ENCODE peak calls at places on chromosomes 5 and 9, in five cellular contexts. K is GM20000, R is Daoy, D is NCI-H510A, V is tibial artery. A is an unnamed sample.

GRCh38 chr5:5288236-5288635 is 134.2 kb upstream of the ICE1 start:
- DNase-seq in V (no peak), D (no peak), R (peak), K (no peak), A (no peak)

GRCh38 chr9:110752766-110753165 is 84.2 kb downstream of the MUSK start:
- DNase-seq in D (no peak), K (no peak), R (peak), V (no peak), A (peak)

GRCh38 chr5:2587189-2588031 is 164.1 kb downstream of the IRX2 start:
- DNase-seq in V (no peak), D (no peak), R (no peak), K (no peak), A (no peak)

GRCh38 chr9:135662758-135663450 is at the start of gene LCN9:
- DNase-seq in K (no peak), D (no peak), R (peak), V (peak), A (peak)

GRCh38 chr9:95910023-95910706 is 34.7 kb downstream of the ERCC6L2 start:
- DNase-seq in V (no peak), D (no peak), K (no peak), R (no peak), A (no peak)

GRCh38 chr5:135345945-135346731 is 52.9 kb downstream of the MACROH2A1 start:
- DNase-seq in D (no peak), K (no peak), R (no peak), V (no peak), A (no peak)

GRCh38 chr5:135493406-135494180 is 41.4 kb upstream of the TIFAB start:
- DNase-seq in K (no peak), V (peak), R (peak), D (no peak), A (no peak)

GRCh38 chr9:4866239-4866969 is 73.7 kb downstream of the RCL1 start:
- DNase-seq in K (no peak), D (no peak), R (no peak), V (no peak), A (no peak)

GRCh38 chr5:119080975-119081374 is 10.1 kb downstream of the DMXL1 start:
- DNase-seq in K (no peak), V (no peak), D (no peak), R (no peak), A (no peak)

GRCh38 chr9:134720136-134720753 is 78.6 kb downstream of the COL5A1 start:
- DNase-seq in K (no peak), V (no peak), D (no peak), R (no peak), A (no peak)

GRCh38 chr9:36974731-36975130 is 59.3 kb downstream of the PAX5 start:
- DNase-seq in V (no peak), R (no peak), D (no peak), K (no peak), A (no peak)

GRCh38 chr5:180469866-180470265 is 24.3 kb upstream of the CNOT6 start:
- DNase-seq in V (no peak), D (no peak), K (no peak), R (no peak), A (no peak)

GRCh38 chr9:124190761-124191160 is 67.0 kb upstream of the NEK6 start:
- DNase-seq in V (no peak), R (no peak), K (no peak), D (no peak), A (no peak)